ENCODE peak calls at places on chromosomes 11 and 22, in four cellular contexts. L is HepG2, D is GM12878, C is K562. Q is an unnamed sample.

GRCh38 chr11:134844838-134845237 is 432.8 kb upstream of the B3GAT1 start:
- DNase-seq in L (no peak), D (no peak), C (no peak), Q (no peak)

GRCh38 chr22:18056161-18056666 is 21.6 kb upstream of the PEX26 start:
- DNase-seq in C (peak), L (peak), D (no peak), Q (no peak)

GRCh38 chr11:96318850-96319249 is 24.1 kb downstream of the MAML2 start:
- DNase-seq in L (no peak), C (peak), D (no peak), Q (no peak)

GRCh38 chr11:18457435-18457834 is 1.8 kb downstream of the LDHAL6A start:
- DNase-seq in D (no peak), L (peak), C (peak), Q (no peak)

GRCh38 chr11:115476463-115477286 is 27.5 kb downstream of the CADM1 start:
- DNase-seq in D (no peak), C (no peak), L (no peak), Q (no peak)

GRCh38 chr22:17743661-17744411 is 30.4 kb downstream of the BID start:
- DNase-seq in C (no peak), D (no peak), L (no peak), Q (peak)

GRCh38 chr22:49601614-49602321 is 225.9 kb downstream of the BRD1 start:
- DNase-seq in C (no peak), D (no peak), L (no peak), Q (peak)

GRCh38 chr11:13152736-13153541 is 124.7 kb upstream of the BMAL1 start:
- DNase-seq in C (no peak), D (no peak), L (peak), Q (no peak)

GRCh38 chr11:40315122-40315521 is 1144.3 kb downstream of the LRRC4C start:
- DNase-seq in L (no peak), C (no peak), D (no peak), Q (no peak)

GRCh38 chr11:8231979-8232378 is 31.7 kb downstream of the LMO1 start:
- DNase-seq in C (no peak), L (no peak), D (no peak), Q (no peak)

GRCh38 chr11:90256404-90257157 is 33.7 kb upstream of the CHORDC1 start:
- DNase-seq in L (no peak), C (no peak), D (no peak), Q (no peak)

GRCh38 chr22:46149493-46149997 is 781 bp upstream of the PPARA start:
- DNase-seq in L (no peak), D (no peak), C (peak), Q (peak)

GRCh38 chr11:64251986-64252837 is 882 bp downstream of the PLCB3 start:
- DNase-seq in D (no peak), L (no peak), C (peak), Q (peak)

GRCh38 chr11:134047586-134047999 is 21.3 kb upstream of the JAM3 start:
- DNase-seq in D (no peak), C (peak), L (no peak), Q (no peak)

GRCh38 chr11:65911682-65912568 is 6.9 kb downstream of the C11orf68 start:
- DNase-seq in L (no peak), C (peak), D (no peak), Q (peak)

GRCh38 chr11:107446822-107447431 is 10.7 kb downstream of the CWF19L2 start:
- DNase-seq in C (no peak), D (no peak), L (no peak), Q (no peak)

GRCh38 chr11:79440451-79441158 is at the start of gene TENM4:
- DNase-seq in C (no peak), D (no peak), L (no peak), Q (peak)

GRCh38 chr11:69378303-69379141 is 84.6 kb downstream of the MYEOV start:
- DNase-seq in L (no peak), C (no peak), D (no peak), Q (no peak)

GRCh38 chr11:33089776-33090175 is 50.4 kb downstream of the TCP11L1 start:
- DNase-seq in D (no peak), L (no peak), C (no peak), Q (no peak)

GRCh38 chr11:15212876-15213275 is 98.2 kb downstream of the INSC start:
- DNase-seq in L (no peak), C (no peak), D (no peak), Q (no peak)

GRCh38 chr22:26763633-26764295 is 106.4 kb downstream of the MIAT start:
- DNase-seq in D (no peak), L (peak), C (no peak), Q (no peak)

GRCh38 chr11:57764527-57764926 is 2.9 kb downstream of the CTNND1 start:
- DNase-seq in L (no peak), C (no peak), D (no peak), Q (no peak)

GRCh38 chr11:57764972-57765371 is 3.4 kb downstream of the CTNND1 start:
- DNase-seq in D (no peak), L (no peak), C (peak), Q (no peak)

GRCh38 chr11:57763568-57763967 is 2.0 kb downstream of the CTNND1 start:
- DNase-seq in D (no peak), C (peak), L (peak), Q (no peak)

GRCh38 chr11:57761301-57762234 is at the start of gene CTNND1:
- DNase-seq in L (peak), D (peak), C (peak), Q (peak)

GRCh38 chr11:57762235-57762866 is 749 bp downstream of the CTNND1 start:
- DNase-seq in C (no peak), D (no peak), L (no peak), Q (no peak)
- TF ChIP-seq ESRRA in C (no peak), D (no peak), L (no peak), Q (no peak)

DNA sequence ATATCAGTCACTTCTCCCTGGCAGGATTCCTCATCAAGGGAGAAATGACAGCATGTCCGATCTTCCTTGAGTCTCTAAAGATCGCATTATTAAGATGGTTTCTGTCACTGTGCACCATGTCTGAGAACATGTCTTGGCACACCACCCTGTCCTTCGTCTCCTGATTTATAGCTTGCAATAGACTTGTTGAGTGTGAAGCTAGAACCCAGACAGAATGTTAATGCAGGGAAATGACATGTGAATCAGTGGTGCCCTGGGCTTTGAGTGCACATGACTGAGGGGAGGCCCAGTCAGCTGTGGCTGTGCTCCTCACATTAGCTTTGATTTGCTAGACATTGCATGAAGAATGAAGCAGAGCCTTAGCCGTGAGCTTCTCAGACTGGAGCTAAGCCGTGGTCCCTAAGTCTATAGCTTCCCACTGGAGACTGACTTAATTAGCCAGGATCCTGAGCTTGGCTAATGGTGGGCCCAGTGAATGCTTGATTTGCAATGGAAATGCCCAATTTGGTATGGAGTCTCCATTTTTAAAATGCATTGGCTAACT is 126.9 kb downstream of the COMMD9 start:
- DNase-seq in D (no peak), C (no peak), L (no peak), Q (no peak)
- TF ChIP-seq ETV6 in D (no peak), C (no peak), L (no peak), Q (no peak)

GRCh38 chr11:34315006-34315793 is 42.6 kb downstream of the ABTB2 start:
- DNase-seq in D (no peak), L (no peak), C (no peak), Q (no peak)

GRCh38 chr11:34317666-34318065 is 40.1 kb downstream of the ABTB2 start:
- DNase-seq in D (no peak), C (no peak), L (no peak), Q (no peak)

GRCh38 chr11:34317038-34317360 is 40.8 kb downstream of the ABTB2 start:
- DNase-seq in D (no peak), L (peak), C (no peak), Q (no peak)

GRCh38 chr11:34316347-34317037 is 41.3 kb downstream of the ABTB2 start:
- DNase-seq in C (no peak), D (no peak), L (no peak), Q (no peak)

GRCh38 chr11:34318111-34319037 is 39.4 kb downstream of the ABTB2 start:
- DNase-seq in L (peak), D (no peak), C (no peak), Q (no peak)
- TF ChIP-seq ESRRA in L (no peak), D (no peak), C (no peak), Q (no peak)

GRCh38 chr11:27795955-27796861 is 96.0 kb upstream of the BDNF start:
- DNase-seq in L (no peak), C (no peak), D (no peak), Q (peak)
- TF ChIP-seq ETV6 in L (no peak), C (no peak), D (no peak), Q (peak)

DNA sequence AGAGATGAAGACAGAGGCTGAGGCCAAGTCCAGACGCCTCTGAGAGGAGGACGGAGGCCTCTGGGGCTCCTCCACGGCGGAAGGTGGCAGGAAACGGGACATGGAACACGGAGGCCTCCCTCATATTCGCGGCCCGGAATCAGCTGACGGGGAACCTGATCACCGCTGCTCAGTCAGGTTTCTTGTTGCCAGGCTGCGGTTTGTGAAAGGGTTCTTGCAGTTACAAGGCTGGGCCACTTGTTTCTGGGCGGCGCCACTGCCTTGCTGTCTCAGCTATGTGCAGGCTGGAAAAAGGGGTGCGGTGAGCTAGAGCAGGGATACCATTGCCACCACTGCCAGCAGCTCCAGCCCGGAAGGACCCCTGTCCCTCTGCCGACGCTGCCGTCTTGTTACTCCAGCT is 10.0 kb upstream of the MMP1 start:
- DNase-seq in L (peak), D (no peak), C (peak), Q (peak)
- TF ChIP-seq ESRRA in L (no peak), D (no peak), C (no peak), Q (no peak)

DNA sequence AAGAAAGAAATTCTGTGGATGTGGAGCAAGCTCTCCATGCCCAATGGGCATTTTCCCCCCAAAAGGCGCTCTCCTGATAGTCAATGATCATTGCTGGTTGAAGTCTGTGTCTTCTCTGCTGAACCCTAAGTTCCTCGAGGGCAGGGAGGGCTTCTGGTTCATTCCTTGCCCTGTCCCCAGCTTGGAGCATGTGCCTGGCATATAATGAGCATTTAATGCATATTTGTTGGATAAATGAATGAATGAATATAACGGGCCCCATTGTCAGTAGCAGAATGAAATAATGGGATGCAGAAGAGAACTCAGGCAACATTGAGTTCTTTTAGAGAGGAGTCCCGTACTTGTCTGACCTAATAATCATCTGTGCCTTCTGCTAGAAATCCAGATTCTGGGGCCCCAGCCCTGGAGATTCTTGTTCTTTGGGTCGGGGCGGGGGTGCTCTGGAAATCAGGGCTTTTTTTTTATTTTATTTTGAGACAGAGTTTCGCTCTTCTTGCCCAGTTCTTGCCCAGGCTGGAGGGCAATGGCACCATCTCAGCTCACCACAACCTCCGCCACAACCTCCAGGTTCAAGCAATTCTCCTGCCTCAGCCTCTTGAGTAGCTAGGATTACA is 64.4 kb downstream of the CD82 start:
- DNase-seq in L (no peak), D (no peak), C (no peak), Q (no peak)
- TF ChIP-seq ETV6 in L (no peak), D (no peak), C (no peak), Q (no peak)

GRCh38 chr11:85724750-85725465 is 38.9 kb upstream of the CCDC89 start:
- DNase-seq in D (no peak), L (no peak), C (no peak), Q (no peak)

GRCh38 chr11:85723088-85723487 is 37.1 kb upstream of the CCDC89 start:
- DNase-seq in C (no peak), D (no peak), L (no peak), Q (no peak)

GRCh38 chr11:85721191-85721590 is 35.2 kb upstream of the CCDC89 start:
- DNase-seq in D (no peak), C (no peak), L (no peak), Q (no peak)

GRCh38 chr11:85725510-85726258 is 39.7 kb upstream of the CCDC89 start:
- DNase-seq in L (no peak), D (no peak), C (no peak), Q (no peak)
- TF ChIP-seq ESRRA in L (no peak), D (no peak), C (no peak), Q (no peak)

DNA sequence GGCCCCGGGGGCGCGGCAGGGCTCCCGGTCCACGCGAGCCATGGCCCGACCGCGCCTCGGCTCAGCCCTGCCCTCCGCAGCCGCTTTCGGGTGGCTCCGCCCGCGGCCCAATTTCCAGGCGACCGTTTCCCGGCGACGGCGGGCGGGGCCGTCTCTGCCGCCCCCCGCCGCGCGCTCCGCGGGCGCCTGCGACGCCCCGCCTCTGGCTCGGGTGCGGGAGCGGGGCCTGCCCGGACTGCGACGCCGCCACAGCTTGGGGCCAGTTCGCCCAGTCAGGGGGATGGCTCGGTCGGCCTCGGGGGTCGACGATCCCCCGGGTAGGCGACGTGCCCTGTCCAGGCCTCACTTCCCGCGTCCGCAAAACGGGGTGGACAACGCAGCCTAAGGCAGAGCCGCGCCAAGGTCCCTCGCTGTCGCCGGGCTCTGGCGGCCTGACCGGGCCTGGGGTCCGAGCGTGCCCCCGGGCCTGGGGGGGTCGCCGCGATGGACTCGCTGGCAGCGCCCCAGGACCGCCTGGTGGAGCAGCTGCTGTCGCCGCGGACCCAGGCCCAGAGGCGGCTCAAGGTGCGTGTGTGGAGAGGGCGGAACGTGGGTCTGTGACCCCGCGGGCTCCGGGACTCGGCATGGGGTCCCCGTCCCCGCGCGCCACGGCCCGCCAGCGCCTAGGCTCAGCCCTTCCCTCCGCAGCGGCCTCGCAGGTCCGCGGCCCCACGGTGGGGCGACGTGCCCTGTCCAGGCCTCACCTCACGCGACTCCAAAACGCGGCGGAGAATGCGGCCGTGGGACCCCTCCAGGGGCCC is 4.2 kb downstream of the SEPTIN5 start:
- DNase-seq in L (no peak), C (peak), D (no peak), Q (no peak)
- TF ChIP-seq ETV6 in L (no peak), C (no peak), D (no peak), Q (no peak)

Q was measured in WTC11.